ENCODE peak calls at places on chromosomes 16 and 17, in six cellular contexts. P is activated CD4-positive, alpha-beta memory T cell treated with anti-CD3 and anti-CD28 coated beads, Interleukin-2, amount 10 ng/mL, durations not matched to agents 7 days and 5 days; R is NCI-H1436; U is GM12892; O is osteocyte; W is activated effector memory CD4-positive, alpha-beta T cell treated with Interleukin-2 at 50 U/mL for 16 hours. B is an unnamed sample.

GRCh38 chr17:82899941-82900340 is 60.1 kb upstream of the ZNF750 start:
- DNase-seq in P (no peak), R (no peak), U (no peak), O (no peak), W (no peak), B (no peak)

GRCh38 chr17:21678451-21679081 is 13.8 kb upstream of the KCNJ18 start:
- DNase-seq in P (no peak), R (peak), U (no peak), O (no peak), W (no peak), B (peak)

GRCh38 chr16:74580828-74581227 is 26.1 kb downstream of the GLG1 start:
- DNase-seq in P (no peak), R (no peak), U (no peak), O (no peak), W (no peak), B (no peak)

GRCh38 chr16:67703626-67704025 is 15.5 kb downstream of the GFOD2 start:
- DNase-seq in P (peak), R (no peak), U (no peak), O (no peak), W (no peak), B (no peak)

GRCh38 chr16:70396209-70396904 is 42.5 kb downstream of the ST3GAL2 start:
- DNase-seq in P (no peak), R (no peak), U (no peak), O (no peak), W (no peak), B (peak)

GRCh38 chr16:77596243-77596642 is 126.1 kb upstream of the NUDT7 start:
- DNase-seq in P (no peak), R (no peak), U (no peak), O (no peak), W (no peak), B (no peak)

GRCh38 chr17:15351925-15352324 is 10.5 kb upstream of the TEKT3 start:
- DNase-seq in P (no peak), R (no peak), U (no peak), O (no peak), W (no peak), B (peak)

GRCh38 chr16:21628196-21628726 is 24.1 kb downstream of the IGSF6 start:
- DNase-seq in P (no peak), R (no peak), U (no peak), O (no peak), W (no peak), B (no peak)

GRCh38 chr17:66222772-66223350 is 6.4 kb downstream of the APOH start:
- DNase-seq in P (no peak), R (no peak), U (no peak), O (no peak), W (no peak), B (no peak)

GRCh38 chr16:80570106-80570478 is 29.3 kb downstream of the DYNLRB2 start:
- DNase-seq in P (peak), R (no peak), U (no peak), O (no peak), W (no peak), B (no peak)

GRCh38 chr17:29949708-29950107 is 8.3 kb downstream of the EFCAB5 start:
- DNase-seq in P (no peak), R (peak), U (no peak), O (no peak), W (no peak), B (no peak)

GRCh38 chr17:29777663-29778062 is 152.4 kb downstream of the SSH2 start:
- DNase-seq in P (no peak), R (no peak), U (no peak), O (no peak), W (no peak), B (no peak)

GRCh38 chr17:34582185-34582900 is 3.0 kb downstream of the TMEM132E start:
- DNase-seq in P (no peak), R (no peak), U (no peak), O (no peak), W (no peak), B (no peak)

GRCh38 chr16:2015117-2015946 is 4.3 kb upstream of the NPW start:
- DNase-seq in P (no peak), R (no peak), U (no peak), O (no peak), W (no peak), B (peak)

GRCh38 chr16:83532634-83533033 is 275.1 kb upstream of the HSBP1 start:
- DNase-seq in P (no peak), R (no peak), U (no peak), O (no peak), W (no peak), B (no peak)

GRCh38 chr17:71527311-71527710 is 593.5 kb upstream of the SOX9 start:
- DNase-seq in P (no peak), R (no peak), U (no peak), O (no peak), W (no peak), B (no peak)

GRCh38 chr16:66270333-66270927 is 96.1 kb upstream of the CDH5 start:
- DNase-seq in P (peak), R (peak), U (peak), O (peak), W (peak), B (peak)

GRCh38 chr17:37430051-37430591 is 23.4 kb downstream of the TADA2A start:
- DNase-seq in P (no peak), R (no peak), U (no peak), O (no peak), W (no peak), B (no peak)

GRCh38 chr17:48173191-48173590 is 65.6 kb downstream of the SNX11 start:
- DNase-seq in P (no peak), R (no peak), U (no peak), O (no peak), W (no peak), B (no peak)

GRCh38 chr17:20226814-20227482 is 217.8 kb downstream of the SPECC1 start:
- DNase-seq in P (peak), R (peak), U (peak), O (peak), W (peak), B (peak)

GRCh38 chr17:20086416-20087074 is 77.4 kb downstream of the SPECC1 start:
- DNase-seq in P (no peak), R (no peak), U (no peak), O (peak), W (no peak), B (no peak)

GRCh38 chr16:59470556-59470955 is 736.4 kb upstream of the GOT2 start:
- DNase-seq in P (no peak), R (no peak), U (no peak), O (no peak), W (no peak), B (no peak)

GRCh38 chr17:79633154-79633553 is 22.3 kb upstream of the RBFOX3 start:
- DNase-seq in P (peak), R (no peak), U (peak), O (peak), W (no peak), B (peak)

GRCh38 chr17:80416260-80416939 is 1.4 kb downstream of the ENDOV start:
- DNase-seq in P (no peak), R (no peak), U (no peak), O (no peak), W (no peak), B (no peak)

GRCh38 chr17:66949501-66949900 is 15.0 kb upstream of the CACNG4 start:
- DNase-seq in P (no peak), R (no peak), U (no peak), O (no peak), W (no peak), B (no peak)

GRCh38 chr16:81863630-81864352 is 84.7 kb downstream of the PLCG2 start:
- DNase-seq in P (no peak), R (peak), U (peak), O (no peak), W (no peak), B (no peak)

GRCh38 chr17:77736721-77737120 is 221.8 kb upstream of the TNRC6C start:
- DNase-seq in P (no peak), R (no peak), U (no peak), O (peak), W (no peak), B (no peak)

GRCh38 chr16:58510776-58511628 is 4.3 kb upstream of the SETD6 start:
- DNase-seq in P (peak), R (no peak), U (no peak), O (peak), W (no peak), B (peak)

GRCh38 chr17:76233588-76234353 is 6.5 kb downstream of the RNF157 start:
- DNase-seq in P (no peak), R (no peak), U (no peak), O (no peak), W (no peak), B (no peak)

GRCh38 chr17:36460265-36460937 is 26.1 kb upstream of the ZNHIT3 start:
- DNase-seq in P (no peak), R (no peak), U (no peak), O (no peak), W (no peak), B (no peak)

GRCh38 chr16:27760845-27761176 is 210.9 kb downstream of the KATNIP start:
- DNase-seq in P (no peak), R (no peak), U (no peak), O (no peak), W (no peak), B (no peak)

GRCh38 chr16:83113317-83113716 is 486.5 kb downstream of the CDH13 start:
- DNase-seq in P (no peak), R (no peak), U (no peak), O (no peak), W (no peak), B (no peak)